ENCODE peak calls at places on chromosomes 2 and 18, in six cellular contexts. One of them, this sample, is unnamed.

GRCh38 chr2:205954707-205955106 is 131.3 kb downstream of the INO80D start:
- DNase-seq in breast epithelium: no peak
- DNase-seq in Calu3: no peak
- DNase-seq in right atrium auricular region: no peak
- DNase-seq in mesothelial cell of epicardium: no peak
- DNase-seq in cardiac fibroblast: no peak
- DNase-seq in this sample: no peak

GRCh38 chr2:201219328-201220096 is 36.6 kb downstream of the CASP10 start:
- DNase-seq in Calu3: no peak
- DNase-seq in cardiac fibroblast: no peak
- DNase-seq in mesothelial cell of epicardium: no peak
- DNase-seq in breast epithelium: no peak
- DNase-seq in right atrium auricular region: no peak
- DNase-seq in this sample: no peak

GRCh38 chr2:5673148-5673860 is 18.9 kb upstream of the SOX11 start:
- DNase-seq in right atrium auricular region: no peak
- DNase-seq in cardiac fibroblast: no peak
- DNase-seq in breast epithelium: no peak
- DNase-seq in Calu3: no peak
- DNase-seq in mesothelial cell of epicardium: no peak
- DNase-seq in this sample: no peak

GRCh38 chr18:73707035-73707434 is 440.6 kb downstream of the FBXO15 start:
- DNase-seq in right atrium auricular region: no peak
- DNase-seq in mesothelial cell of epicardium: no peak
- DNase-seq in Calu3: no peak
- DNase-seq in breast epithelium: no peak
- DNase-seq in cardiac fibroblast: no peak
- DNase-seq in this sample: peak

GRCh38 chr2:162017233-162017632 is 56.8 kb downstream of the DPP4 start:
- DNase-seq in right atrium auricular region: no peak
- DNase-seq in breast epithelium: no peak
- DNase-seq in Calu3: no peak
- DNase-seq in mesothelial cell of epicardium: no peak
- DNase-seq in cardiac fibroblast: no peak
- DNase-seq in this sample: no peak

GRCh38 chr2:175439416-175439815 is 257.9 kb upstream of the ATP5MC3 start:
- DNase-seq in breast epithelium: no peak
- DNase-seq in mesothelial cell of epicardium: no peak
- DNase-seq in cardiac fibroblast: no peak
- DNase-seq in right atrium auricular region: no peak
- DNase-seq in Calu3: peak
- DNase-seq in this sample: no peak

GRCh38 chr2:29627366-29627765 is 294.0 kb downstream of the ALK start:
- DNase-seq in mesothelial cell of epicardium: no peak
- DNase-seq in Calu3: no peak
- DNase-seq in cardiac fibroblast: peak
- DNase-seq in breast epithelium: no peak
- DNase-seq in right atrium auricular region: no peak
- DNase-seq in this sample: peak

GRCh38 chr2:219441451-219442205 is 7.0 kb downstream of the SPEG start:
- DNase-seq in mesothelial cell of epicardium: no peak
- DNase-seq in breast epithelium: no peak
- DNase-seq in cardiac fibroblast: peak
- DNase-seq in Calu3: peak
- DNase-seq in right atrium auricular region: no peak
- DNase-seq in this sample: peak

GRCh38 chr2:203352604-203353255 is 24.5 kb downstream of the ABI2 start:
- DNase-seq in Calu3: no peak
- DNase-seq in cardiac fibroblast: no peak
- DNase-seq in right atrium auricular region: no peak
- DNase-seq in mesothelial cell of epicardium: no peak
- DNase-seq in breast epithelium: no peak
- DNase-seq in this sample: no peak

GRCh38 chr2:237471457-237472186 is 15.4 kb upstream of the MLPH start:
- DNase-seq in Calu3: peak
- DNase-seq in breast epithelium: no peak
- DNase-seq in mesothelial cell of epicardium: no peak
- DNase-seq in cardiac fibroblast: peak
- DNase-seq in right atrium auricular region: no peak
- DNase-seq in this sample: peak

GRCh38 chr2:174681983-174682577 is 82.2 kb downstream of the CHRNA1 start:
- DNase-seq in breast epithelium: no peak
- DNase-seq in Calu3: peak
- DNase-seq in right atrium auricular region: no peak
- DNase-seq in mesothelial cell of epicardium: no peak
- DNase-seq in cardiac fibroblast: peak
- DNase-seq in this sample: no peak

GRCh38 chr2:216535454-216535995 is 36.9 kb downstream of the RPL37A start:
- DNase-seq in mesothelial cell of epicardium: no peak
- DNase-seq in right atrium auricular region: peak
- DNase-seq in Calu3: no peak
- DNase-seq in cardiac fibroblast: peak
- DNase-seq in breast epithelium: peak
- DNase-seq in this sample: peak

GRCh38 chr2:98445708-98446577 is 1.3 kb downstream of the INPP4A start:
- DNase-seq in breast epithelium: no peak
- DNase-seq in right atrium auricular region: no peak
- DNase-seq in mesothelial cell of epicardium: no peak
- DNase-seq in cardiac fibroblast: no peak
- DNase-seq in Calu3: peak
- DNase-seq in this sample: no peak

GRCh38 chr2:168192839-168193616 is 54.4 kb downstream of the STK39 start:
- DNase-seq in breast epithelium: no peak
- DNase-seq in cardiac fibroblast: peak
- DNase-seq in Calu3: peak
- DNase-seq in right atrium auricular region: no peak
- DNase-seq in mesothelial cell of epicardium: no peak
- DNase-seq in this sample: peak

GRCh38 chr2:53170463-53170862 is 597.1 kb upstream of the CHAC2 start:
- DNase-seq in mesothelial cell of epicardium: no peak
- DNase-seq in cardiac fibroblast: peak
- DNase-seq in Calu3: no peak
- DNase-seq in breast epithelium: no peak
- DNase-seq in right atrium auricular region: no peak
- DNase-seq in this sample: no peak

GRCh38 chr2:70123051-70123828 is 36.0 kb downstream of the PCBP1 start:
- DNase-seq in mesothelial cell of epicardium: no peak
- DNase-seq in cardiac fibroblast: peak
- DNase-seq in breast epithelium: no peak
- DNase-seq in Calu3: no peak
- DNase-seq in right atrium auricular region: peak
- DNase-seq in this sample: peak

GRCh38 chr2:168208652-168209051 is 38.7 kb downstream of the STK39 start:
- DNase-seq in cardiac fibroblast: no peak
- DNase-seq in Calu3: no peak
- DNase-seq in mesothelial cell of epicardium: no peak
- DNase-seq in breast epithelium: no peak
- DNase-seq in right atrium auricular region: no peak
- DNase-seq in this sample: peak

GRCh38 chr18:76064998-76065397 is 430.0 kb downstream of the ZNF516 start:
- DNase-seq in right atrium auricular region: no peak
- DNase-seq in breast epithelium: no peak
- DNase-seq in cardiac fibroblast: no peak
- DNase-seq in Calu3: no peak
- DNase-seq in mesothelial cell of epicardium: no peak
- DNase-seq in this sample: no peak

GRCh38 chr2:28776471-28776870 is 24.8 kb downstream of the PPP1CB start:
- DNase-seq in right atrium auricular region: no peak
- DNase-seq in mesothelial cell of epicardium: no peak
- DNase-seq in Calu3: no peak
- DNase-seq in breast epithelium: no peak
- DNase-seq in cardiac fibroblast: no peak
- DNase-seq in this sample: no peak

GRCh38 chr18:63438181-63438580 is 15.9 kb upstream of the VPS4B start:
- DNase-seq in Calu3: no peak
- DNase-seq in breast epithelium: no peak
- DNase-seq in cardiac fibroblast: no peak
- DNase-seq in right atrium auricular region: no peak
- DNase-seq in mesothelial cell of epicardium: no peak
- DNase-seq in this sample: no peak

GRCh38 chr2:48248251-48248933 is 281.6 kb upstream of the STON1 start:
- DNase-seq in cardiac fibroblast: peak
- DNase-seq in right atrium auricular region: no peak
- DNase-seq in mesothelial cell of epicardium: no peak
- DNase-seq in Calu3: peak
- DNase-seq in breast epithelium: no peak
- DNase-seq in this sample: peak

GRCh38 chr18:79394438-79395307 is 1.1 kb upstream of the NFATC1 start:
- DNase-seq in right atrium auricular region: peak
- DNase-seq in breast epithelium: no peak
- DNase-seq in Calu3: peak
- DNase-seq in cardiac fibroblast: peak
- DNase-seq in mesothelial cell of epicardium: no peak
- DNase-seq in this sample: no peak

GRCh38 chr2:108571262-108571661 is 37.0 kb downstream of the LIMS1 start:
- DNase-seq in Calu3: no peak
- DNase-seq in cardiac fibroblast: no peak
- DNase-seq in right atrium auricular region: no peak
- DNase-seq in mesothelial cell of epicardium: no peak
- DNase-seq in breast epithelium: no peak
- DNase-seq in this sample: peak

GRCh38 chr18:76684265-76684664 is 138.1 kb upstream of the ZNF236 start:
- DNase-seq in mesothelial cell of epicardium: no peak
- DNase-seq in cardiac fibroblast: no peak
- DNase-seq in Calu3: no peak
- DNase-seq in right atrium auricular region: no peak
- DNase-seq in breast epithelium: no peak
- DNase-seq in this sample: no peak

GRCh38 chr2:134170269-134170668 is 83.6 kb upstream of the MGAT5 start:
- DNase-seq in right atrium auricular region: no peak
- DNase-seq in Calu3: no peak
- DNase-seq in mesothelial cell of epicardium: no peak
- DNase-seq in cardiac fibroblast: peak
- DNase-seq in breast epithelium: no peak
- DNase-seq in this sample: peak

GRCh38 chr2:112733877-112734276 is 13.1 kb downstream of the NT5DC4 start:
- DNase-seq in Calu3: no peak
- DNase-seq in cardiac fibroblast: no peak
- DNase-seq in mesothelial cell of epicardium: no peak
- DNase-seq in right atrium auricular region: no peak
- DNase-seq in breast epithelium: no peak
- DNase-seq in this sample: no peak

GRCh38 chr2:127526940-127527804 is 883 bp upstream of the IWS1 start:
- DNase-seq in Calu3: peak
- DNase-seq in right atrium auricular region: no peak
- DNase-seq in mesothelial cell of epicardium: no peak
- DNase-seq in cardiac fibroblast: no peak
- DNase-seq in breast epithelium: no peak
- DNase-seq in this sample: peak

GRCh38 chr2:44242929-44243328 is 32.4 kb upstream of the SLC3A1 start:
- DNase-seq in cardiac fibroblast: peak
- DNase-seq in mesothelial cell of epicardium: no peak
- DNase-seq in right atrium auricular region: no peak
- DNase-seq in Calu3: no peak
- DNase-seq in breast epithelium: no peak
- DNase-seq in this sample: peak

GRCh38 chr2:62705859-62706720 is 577 bp downstream of the EHBP1 start:
- DNase-seq in right atrium auricular region: peak
- DNase-seq in cardiac fibroblast: peak
- DNase-seq in breast epithelium: peak
- DNase-seq in mesothelial cell of epicardium: peak
- DNase-seq in Calu3: peak
- DNase-seq in this sample: peak
- TF ChIP-seq CTCF in right atrium auricular region: peak
- TF ChIP-seq CTCF in cardiac fibroblast: peak
- TF ChIP-seq CTCF in breast epithelium: no peak
- TF ChIP-seq CTCF in mesothelial cell of epicardium: peak
- TF ChIP-seq CTCF in Calu3: peak
- TF ChIP-seq CTCF in this sample: peak

GRCh38 chr2:101961287-101962242 is 30.2 kb upstream of the IL1R2 start:
- DNase-seq in cardiac fibroblast: peak
- DNase-seq in breast epithelium: no peak
- DNase-seq in mesothelial cell of epicardium: no peak
- DNase-seq in right atrium auricular region: peak
- DNase-seq in Calu3: no peak
- DNase-seq in this sample: peak
- TF ChIP-seq CTCF in cardiac fibroblast: peak
- TF ChIP-seq CTCF in breast epithelium: peak
- TF ChIP-seq CTCF in mesothelial cell of epicardium: no peak
- TF ChIP-seq CTCF in right atrium auricular region: peak
- TF ChIP-seq CTCF in Calu3: no peak
- TF ChIP-seq CTCF in this sample: peak

GRCh38 chr2:6771539-6772365 is 94.0 kb downstream of the CMPK2 start:
- DNase-seq in Calu3: no peak
- DNase-seq in mesothelial cell of epicardium: no peak
- DNase-seq in breast epithelium: no peak
- DNase-seq in cardiac fibroblast: no peak
- DNase-seq in right atrium auricular region: no peak
- DNase-seq in this sample: no peak
- TF ChIP-seq CTCF in Calu3: no peak
- TF ChIP-seq CTCF in mesothelial cell of epicardium: no peak
- TF ChIP-seq CTCF in breast epithelium: no peak
- TF ChIP-seq CTCF in cardiac fibroblast: no peak
- TF ChIP-seq CTCF in right atrium auricular region: no peak
- TF ChIP-seq CTCF in this sample: no peak

GRCh38 chr2:60674524-60675165 is 81.4 kb upstream of the PAPOLG start:
- DNase-seq in right atrium auricular region: peak
- DNase-seq in mesothelial cell of epicardium: peak
- DNase-seq in cardiac fibroblast: peak
- DNase-seq in breast epithelium: peak
- DNase-seq in Calu3: peak
- DNase-seq in this sample: peak

GRCh38 chr2:60678551-60678950 is 77.5 kb upstream of the PAPOLG start:
- DNase-seq in Calu3: no peak
- DNase-seq in right atrium auricular region: no peak
- DNase-seq in breast epithelium: no peak
- DNase-seq in cardiac fibroblast: no peak
- DNase-seq in mesothelial cell of epicardium: no peak
- DNase-seq in this sample: no peak

GRCh38 chr2:60676950-60677349 is 79.1 kb upstream of the PAPOLG start:
- DNase-seq in cardiac fibroblast: no peak
- DNase-seq in breast epithelium: no peak
- DNase-seq in mesothelial cell of epicardium: no peak
- DNase-seq in right atrium auricular region: no peak
- DNase-seq in Calu3: no peak
- DNase-seq in this sample: no peak

GRCh38 chr2:60677376-60677775 is 78.7 kb upstream of the PAPOLG start:
- DNase-seq in breast epithelium: peak
- DNase-seq in cardiac fibroblast: no peak
- DNase-seq in mesothelial cell of epicardium: no peak
- DNase-seq in right atrium auricular region: no peak
- DNase-seq in Calu3: no peak
- DNase-seq in this sample: no peak

DNA sequence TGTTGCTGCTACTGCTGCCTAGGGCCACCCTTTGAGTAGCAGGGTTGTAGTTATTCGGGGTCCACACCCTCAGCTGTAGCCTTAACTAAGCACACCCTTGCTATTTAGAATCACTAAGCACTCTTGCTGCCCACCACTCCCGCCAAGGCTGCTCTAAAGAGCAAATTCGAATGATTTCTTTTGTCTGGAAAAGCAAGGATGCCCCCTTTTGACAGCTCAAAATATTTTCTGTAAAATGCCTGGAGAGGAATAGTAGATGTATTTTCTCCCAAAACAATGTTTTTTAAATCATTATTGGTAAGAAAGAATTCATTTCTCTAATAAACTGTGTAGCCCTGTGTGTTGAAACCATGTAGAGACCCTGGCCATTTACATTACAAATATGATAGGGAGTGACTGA is 80.8 kb upstream of the PAPOLG start:
- DNase-seq in mesothelial cell of epicardium: no peak
- DNase-seq in cardiac fibroblast: no peak
- DNase-seq in Calu3: no peak
- DNase-seq in breast epithelium: no peak
- DNase-seq in right atrium auricular region: no peak
- DNase-seq in this sample: no peak
- TF ChIP-seq CTCF in mesothelial cell of epicardium: no peak
- TF ChIP-seq CTCF in cardiac fibroblast: no peak
- TF ChIP-seq CTCF in Calu3: no peak
- TF ChIP-seq CTCF in breast epithelium: no peak
- TF ChIP-seq CTCF in right atrium auricular region: no peak
- TF ChIP-seq CTCF in this sample: no peak

This sample was measured in choroid plexus epithelial cell.